ENCODE peak calls at places on chromosome 18, in six cellular contexts. H is heart left ventricle; L is CD8-positive, alpha-beta T cell; W is Panc1; F is sigmoid colon; O is activated CD4-positive, alpha-beta T cell treated with anti-CD3 and anti-CD28 coated beads, Interleukin-2, amount 50 U/mL, for 1 hour. M is an unnamed sample.

GRCh38 chr18:63879684-63880083 is 7.8 kb upstream of the SERPINB2 start:
- DNase-seq in H (no peak), L (no peak), W (no peak), F (no peak), O (no peak), M (no peak)

GRCh38 chr18:2522112-2522511 is 49.2 kb downstream of the METTL4 start:
- DNase-seq in H (no peak), L (no peak), W (no peak), F (no peak), O (no peak), M (no peak)

GRCh38 chr18:36451454-36452251 is 154.1 kb downstream of the FHOD3 start:
- DNase-seq in H (no peak), L (no peak), W (no peak), F (no peak), O (no peak), M (no peak)

GRCh38 chr18:22829781-22830180 is 103.3 kb upstream of the RBBP8 start:
- DNase-seq in H (no peak), L (no peak), W (no peak), F (no peak), O (no peak), M (no peak)

GRCh38 chr18:76564117-76564516 is 69.1 kb upstream of the ZNF516 start:
- DNase-seq in H (no peak), L (no peak), W (no peak), F (no peak), O (no peak), M (no peak)

GRCh38 chr18:68121826-68122225 is 593.1 kb downstream of the TMX3 start:
- DNase-seq in H (no peak), L (no peak), W (no peak), F (no peak), O (no peak), M (no peak)

GRCh38 chr18:9868857-9869712 is 16.7 kb upstream of the TXNDC2 start:
- DNase-seq in H (no peak), L (no peak), W (no peak), F (no peak), O (no peak), M (no peak)

GRCh38 chr18:6866552-6866951 is 137.0 kb downstream of the ARHGAP28 start:
- DNase-seq in H (no peak), L (no peak), W (no peak), F (no peak), O (no peak), M (no peak)

GRCh38 chr18:67232406-67232805 is 284.1 kb downstream of the DSEL start:
- DNase-seq in H (no peak), L (no peak), W (no peak), F (no peak), O (no peak), M (no peak)

GRCh38 chr18:4603955-4604354 is 148.8 kb upstream of the DLGAP1 start:
- DNase-seq in H (no peak), L (no peak), W (no peak), F (no peak), O (no peak), M (no peak)

GRCh38 chr18:48202899-48203260 is 206.3 kb downstream of the ZBTB7C start:
- DNase-seq in H (no peak), L (no peak), W (no peak), F (no peak), O (no peak), M (no peak)

GRCh38 chr18:76133873-76134272 is 361.2 kb downstream of the ZNF516 start:
- DNase-seq in H (no peak), L (no peak), W (no peak), F (no peak), O (no peak), M (no peak)

GRCh38 chr18:36314754-36315153 is 17.2 kb downstream of the FHOD3 start:
- DNase-seq in H (no peak), L (no peak), W (no peak), F (no peak), O (no peak), M (no peak)

GRCh38 chr18:23377669-23378469 is 75.2 kb upstream of the RIOK3 start:
- DNase-seq in H (no peak), L (no peak), W (peak), F (no peak), O (no peak), M (no peak)

GRCh38 chr18:374735-375168 is 106.9 kb upstream of the THOC1 start:
- DNase-seq in H (no peak), L (no peak), W (no peak), F (peak), O (no peak), M (peak)

GRCh38 chr18:79567481-79568147 is 112.0 kb upstream of the CTDP1 start:
- DNase-seq in H (peak), L (no peak), W (no peak), F (peak), O (no peak), M (peak)

GRCh38 chr18:22168360-22168921 is 948 bp upstream of the GATA6 start:
- DNase-seq in H (no peak), L (no peak), W (no peak), F (no peak), O (no peak), M (no peak)

GRCh38 chr18:48910972-48911545 is 39.7 kb downstream of the SMAD7 start:
- DNase-seq in H (no peak), L (no peak), W (no peak), F (peak), O (no peak), M (no peak)

GRCh38 chr18:49161627-49162026 is 210.9 kb upstream of the SMAD7 start:
- DNase-seq in H (no peak), L (no peak), W (no peak), F (no peak), O (no peak), M (no peak)

GRCh38 chr18:46950064-46950656 is 32.8 kb downstream of the KATNAL2 start:
- DNase-seq in H (no peak), L (no peak), W (no peak), F (no peak), O (no peak), M (no peak)

GRCh38 chr18:73719611-73720010 is 428.0 kb downstream of the FBXO15 start:
- DNase-seq in H (no peak), L (no peak), W (no peak), F (no peak), O (no peak), M (no peak)

GRCh38 chr18:39453356-39453755 is 1887.8 kb upstream of the CELF4 start:
- DNase-seq in H (no peak), L (no peak), W (no peak), F (no peak), O (no peak), M (no peak)

GRCh38 chr18:36303203-36303844 is 5.8 kb downstream of the FHOD3 start:
- DNase-seq in H (no peak), L (no peak), W (no peak), F (no peak), O (no peak), M (no peak)

GRCh38 chr18:49016648-49017539 is 66.1 kb upstream of the SMAD7 start:
- DNase-seq in H (peak), L (no peak), W (no peak), F (peak), O (no peak), M (no peak)

GRCh38 chr18:27715751-27716150 is 461.2 kb downstream of the CDH2 start:
- DNase-seq in H (no peak), L (no peak), W (no peak), F (no peak), O (no peak), M (no peak)

GRCh38 chr18:9401166-9401565 is 66.6 kb downstream of the TWSG1 start:
- DNase-seq in H (no peak), L (no peak), W (no peak), F (no peak), O (no peak), M (no peak)

GRCh38 chr18:63412949-63413348 is 9.3 kb downstream of the VPS4B start:
- DNase-seq in H (no peak), L (no peak), W (no peak), F (no peak), O (no peak), M (no peak)

GRCh38 chr18:74493689-74494088 is 2.5 kb upstream of the CNDP2 start:
- DNase-seq in H (no peak), L (peak), W (peak), F (no peak), O (peak), M (no peak)

GRCh38 chr18:3456686-3457069 is 6.7 kb downstream of the TGIF1 start:
- DNase-seq in H (no peak), L (no peak), W (no peak), F (no peak), O (no peak), M (no peak)